ENCODE peak calls at places on chromosomes 3 and 15, in six cellular contexts. E, B, Y, T, I and D are unnamed samples. For H3K4me1, the result is how much of the 10 kb centered on the place peaks cover.

GRCh38 chr3:3366391-3366790 is 186.9 kb upstream of the CRBN start:
- DNase-seq in E (no peak), B (no peak), Y (peak), T (no peak), I (no peak), D (peak)

GRCh38 chr3:32249184-32249782 is 10.8 kb downstream of the CMTM8 start:
- DNase-seq in E (no peak), B (no peak), Y (no peak), T (no peak), I (no peak), D (no peak)

GRCh38 chr3:182979103-182979697 is 1.1 kb downstream of the DCUN1D1 start:
- DNase-seq in E (no peak), B (no peak), Y (no peak), T (no peak), I (no peak), D (no peak)

GRCh38 chr3:53974314-53974713 is 82.7 kb upstream of the SELENOK start:
- DNase-seq in E (no peak), B (no peak), Y (no peak), T (no peak), I (no peak), D (no peak)

GRCh38 chr3:158167737-158168469 is 58.0 kb downstream of the RSRC1 start:
- DNase-seq in E (no peak), B (no peak), Y (no peak), T (no peak), I (no peak), D (no peak)

GRCh38 chr15:74844319-74845207 is 1.6 kb upstream of the ULK3 start:
- DNase-seq in E (no peak), B (no peak), Y (no peak), T (no peak), I (no peak), D (no peak)

GRCh38 chr3:78976200-78976599 is 791.6 kb downstream of the ROBO1 start:
- DNase-seq in E (no peak), B (no peak), Y (no peak), T (no peak), I (no peak), D (no peak)

GRCh38 chr15:53197426-53197839 is 407.3 kb upstream of the ONECUT1 start:
- DNase-seq in E (no peak), B (no peak), Y (peak), T (peak), I (peak), D (peak)

GRCh38 chr3:42080452-42080872 is 10.7 kb upstream of the TRAK1 start:
- DNase-seq in E (no peak), B (no peak), Y (no peak), T (no peak), I (no peak), D (no peak)

GRCh38 chr15:75992897-75993296 is 19.3 kb downstream of the NRG4 start:
- DNase-seq in E (no peak), B (no peak), Y (no peak), T (no peak), I (no peak), D (no peak)

GRCh38 chr15:89383635-89384604 is 49.3 kb upstream of the POLG start:
- DNase-seq in E (no peak), B (no peak), Y (peak), T (no peak), I (no peak), D (peak)

GRCh38 chr3:132573657-132574260 is 23.3 kb upstream of the ACKR4 start:
- DNase-seq in E (no peak), B (no peak), Y (no peak), T (no peak), I (no peak), D (no peak)

GRCh38 chr3:171979081-171979480 is 60.3 kb upstream of the FNDC3B start:
- DNase-seq in E (no peak), B (no peak), Y (no peak), T (no peak), I (no peak), D (no peak)

GRCh38 chr15:68224546-68225250 is 4.8 kb downstream of the CLN6 start:
- DNase-seq in E (no peak), B (peak), Y (no peak), T (no peak), I (peak), D (no peak)

GRCh38 chr3:39727415-39727814 is 82.0 kb upstream of the MYRIP start:
- DNase-seq in E (no peak), B (no peak), Y (no peak), T (no peak), I (no peak), D (no peak)

GRCh38 chr3:122092460-122093165 is 37.5 kb downstream of the CD86 start:
- DNase-seq in E (no peak), B (peak), Y (peak), T (peak), I (no peak), D (peak)

GRCh38 chr15:63491979-63492378 is 12.4 kb upstream of the USP3 start:
- DNase-seq in E (no peak), B (no peak), Y (no peak), T (no peak), I (no peak), D (no peak)

GRCh38 chr3:159766563-159767185 is 222.0 kb upstream of the IL12A start:
- DNase-seq in E (no peak), B (no peak), Y (no peak), T (no peak), I (no peak), D (peak)

GRCh38 chr3:139062915-139063314 is 18.2 kb upstream of the PRR23C start:
- DNase-seq in E (no peak), B (no peak), Y (no peak), T (no peak), I (no peak), D (no peak)

DNA sequence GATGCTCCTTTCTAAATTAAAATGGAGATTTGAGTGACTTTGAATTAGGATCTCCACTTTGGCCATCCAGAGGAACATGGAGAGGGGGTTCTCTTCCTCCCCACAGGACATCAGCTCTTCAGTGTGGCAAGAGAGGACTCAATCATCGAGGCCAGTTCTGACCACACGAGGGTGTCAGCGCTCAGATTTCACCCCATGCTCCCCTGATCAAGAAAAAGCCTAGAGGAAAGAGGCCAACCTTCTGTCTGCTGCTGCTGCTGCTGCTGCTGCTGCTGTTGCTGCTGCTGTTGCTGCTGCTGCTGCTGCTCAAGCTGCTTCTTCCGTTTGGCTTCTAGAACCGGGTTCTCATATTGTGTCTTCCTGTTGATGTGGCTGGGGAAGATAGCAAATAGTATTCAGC is 599.1 kb downstream of the MAGI1 start:
- DNase-seq in E (peak), B (no peak), Y (peak), T (no peak), I (no peak), D (peak)
- TF ChIP-seq CTCF in E (peak), B (no peak), Y (peak), T (peak), I (peak), D (peak)

DNA sequence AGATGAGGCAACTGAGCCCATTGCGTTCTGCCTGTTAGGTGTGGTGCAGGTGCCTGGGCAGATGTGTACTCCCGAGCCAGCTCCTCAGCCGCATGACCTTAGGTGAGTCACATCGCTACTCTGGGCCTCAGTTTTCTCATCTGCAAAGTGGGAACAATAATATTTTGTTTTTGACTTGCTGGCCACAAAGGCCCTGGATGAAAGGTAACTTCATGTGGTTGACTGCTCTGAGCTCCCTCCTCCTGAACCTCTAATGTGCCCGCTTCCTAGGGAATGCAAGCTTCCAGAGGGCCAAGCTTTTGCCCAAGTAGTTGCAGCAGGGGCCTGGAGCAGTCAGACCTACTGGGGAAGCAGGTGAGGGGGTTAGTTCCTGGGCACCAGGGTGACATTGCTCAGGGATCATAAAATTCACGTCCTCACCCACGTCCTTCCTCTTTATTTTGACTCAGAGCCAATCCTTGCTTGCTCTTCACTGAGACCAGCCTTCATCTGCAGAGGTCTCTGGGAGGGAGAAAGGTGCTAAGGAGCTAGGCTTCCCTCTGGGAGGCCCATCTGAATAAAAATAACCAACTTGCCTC is 149.0 kb upstream of the TLE3 start:
- DNase-seq in E (no peak), B (no peak), Y (no peak), T (peak), I (no peak), D (no peak)
- H3K4me1 ChIP-seq in E (under half), B (under half), Y (under half), T (under half), I (under half), D (under half)

DNA sequence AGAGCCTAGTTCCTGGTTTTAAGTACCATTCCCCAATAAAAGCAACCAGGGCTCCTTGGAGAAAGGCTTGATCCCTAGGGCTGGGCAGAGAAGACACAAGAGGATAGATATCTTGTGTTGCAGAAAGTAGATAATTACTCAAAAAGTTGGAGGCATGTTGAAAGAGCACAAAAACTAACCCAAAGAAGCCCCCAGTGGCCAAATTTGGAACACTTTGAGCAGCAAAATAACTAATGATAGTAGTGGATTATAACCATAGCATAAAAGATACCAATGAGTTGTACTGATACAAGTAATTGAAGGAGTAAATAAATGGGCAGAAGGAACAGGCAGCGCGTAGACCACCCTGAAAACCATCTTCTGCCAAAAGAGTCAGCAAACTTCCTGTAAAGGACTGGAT is 12.0 kb downstream of the EXOSC7 start:
- DNase-seq in E (no peak), B (no peak), Y (no peak), T (no peak), I (no peak), D (no peak)
- TF ChIP-seq CTCF in E (peak), B (peak), Y (peak), T (peak), I (no peak), D (peak)

GRCh38 chr3:48431224-48432029 is 1.5 kb upstream of the PLXNB1 start:
- DNase-seq in E (no peak), B (no peak), Y (no peak), T (no peak), I (no peak), D (no peak)
- H3K4me1 ChIP-seq in E (under half), B (under half), Y (half or more), T (under half), I (under half), D (under half)

GRCh38 chr3:186589115-186589514 is 18.6 kb downstream of the DNAJB11 start:
- DNase-seq in E (no peak), B (no peak), Y (no peak), T (no peak), I (no peak), D (no peak)
- TF ChIP-seq CTCF in E (no peak), B (no peak), Y (peak), T (no peak), I (no peak), D (no peak)

GRCh38 chr3:127354761-127355160 is 66.9 kb upstream of the PRR20G start:
- DNase-seq in E (no peak), B (no peak), Y (no peak), T (no peak), I (peak), D (no peak)
- H3K4me1 ChIP-seq in E (under half), B (under half), Y (under half), T (under half), I (under half), D (under half)

DNA sequence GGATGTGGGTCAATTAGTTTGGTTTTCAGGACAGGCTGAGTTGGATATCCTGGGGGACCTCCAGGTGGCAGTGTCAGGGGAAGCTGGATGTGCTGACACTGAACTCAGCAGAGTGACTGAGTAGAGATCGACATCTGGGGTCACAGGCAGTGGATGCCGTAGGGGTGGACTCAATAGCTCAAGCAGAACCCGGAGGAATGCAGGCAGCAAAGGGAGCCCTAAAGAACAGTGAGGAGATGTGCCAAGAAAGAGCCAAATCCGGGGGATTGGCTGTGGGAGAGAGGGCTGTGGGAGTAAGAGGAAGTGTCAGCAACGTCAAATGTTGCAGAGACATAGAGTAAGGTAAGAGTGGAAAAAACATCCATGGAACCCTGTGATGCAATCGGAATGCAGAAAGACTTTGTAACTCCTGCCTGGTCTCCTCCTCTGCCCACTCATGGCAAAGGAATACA is 11.6 kb downstream of the CCR5AS start:
- DNase-seq in E (no peak), B (no peak), Y (no peak), T (no peak), I (no peak), D (no peak)
- TF ChIP-seq CTCF in E (no peak), B (no peak), Y (no peak), T (no peak), I (no peak), D (no peak)

DNA sequence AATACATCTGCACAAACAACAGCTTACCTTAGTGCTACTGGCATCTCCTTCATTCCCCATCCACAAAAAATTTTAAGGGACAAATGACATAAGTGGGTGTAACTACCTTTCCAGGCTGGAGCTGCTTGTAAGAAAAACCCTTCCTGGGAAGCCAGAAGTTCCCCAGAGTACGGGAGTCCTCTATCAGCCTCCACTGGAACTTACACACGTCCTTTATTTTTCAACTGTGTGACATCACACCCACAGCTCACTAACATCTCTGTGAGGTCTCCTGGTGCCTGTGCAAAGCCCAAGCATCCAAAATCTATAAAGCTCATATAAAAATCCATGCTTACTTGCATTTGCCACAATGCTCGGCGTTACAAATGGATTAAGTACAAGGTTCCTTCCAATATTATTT is 27.6 kb downstream of the LRIG1 start:
- DNase-seq in E (no peak), B (no peak), Y (no peak), T (no peak), I (no peak), D (no peak)
- H3K4me1 ChIP-seq in E (under half), B (under half), Y (half or more), T (under half), I (under half), D (half or more)

DNA sequence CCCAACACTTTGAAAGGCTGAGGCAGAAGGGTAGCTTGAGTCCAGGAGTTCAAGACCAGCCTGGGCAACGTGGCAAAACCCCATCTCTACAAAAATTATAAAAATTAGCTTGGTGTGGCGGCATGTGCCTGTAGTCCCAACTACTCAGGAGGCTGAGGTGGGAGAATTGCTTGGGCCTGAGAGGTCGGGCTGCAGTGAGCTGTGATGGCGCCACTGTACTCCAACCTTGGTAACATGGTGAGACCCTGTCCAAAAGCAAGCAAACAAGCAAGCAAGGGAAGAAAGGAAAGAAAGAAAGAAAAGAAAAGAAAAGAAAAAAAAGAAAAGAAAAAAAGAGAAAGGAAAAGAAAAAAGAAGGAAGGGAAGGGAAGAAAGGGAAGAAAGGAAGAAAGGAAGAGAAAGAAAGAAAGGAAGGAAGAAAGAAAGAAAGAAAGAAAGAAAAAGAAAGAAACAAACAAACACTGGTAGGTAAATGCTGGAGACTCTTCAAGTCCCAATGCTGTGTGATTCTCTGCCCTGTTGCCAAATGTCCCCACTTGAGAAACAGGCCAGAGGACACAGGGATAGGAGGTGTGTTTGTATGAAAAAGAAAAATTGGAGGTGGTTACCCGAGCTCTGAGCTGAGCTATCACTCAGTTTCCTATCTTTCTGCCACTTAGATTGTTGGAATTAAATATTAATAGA is 121.1 kb downstream of the RAB11A start:
- DNase-seq in E (no peak), B (no peak), Y (no peak), T (no peak), I (no peak), D (no peak)
- TF ChIP-seq CTCF in E (no peak), B (no peak), Y (no peak), T (no peak), I (no peak), D (no peak)

GRCh38 chr3:12962292-12962691 is 110.9 kb downstream of the IQSEC1 start:
- DNase-seq in E (no peak), B (no peak), Y (no peak), T (no peak), I (no peak), D (no peak)
- H3K4me1 ChIP-seq in E (half or more), B (under half), Y (half or more), T (half or more), I (under half), D (half or more)